ENCODE peak calls at places on chromosomes 12 and 14, in five cellular contexts. N is EL; K is NCI-H524; J is activated CD8-positive, alpha-beta memory T cell treated with anti-CD3 and anti-CD28 coated beads for 4 hours; D is substantia nigra. H is an unnamed sample.
A peak's percentile ranks its signal among the peaks of the same experiment; 100 is the strongest.

GRCh38 chr14:95261616-95262510 is 57.8 kb downstream of the CLMN start:
- DNase-seq in N (no peak), K (no peak), J (no peak), D (no peak), H (no peak)

GRCh38 chr14:101820283-101820798 is 58.8 kb downstream of the PPP2R5C start:
- DNase-seq in N (no peak), K (no peak), J (no peak), D (no peak), H (no peak)

GRCh38 chr12:120394483-120395367 is 25.8 kb upstream of the MSI1 start:
- DNase-seq in N (no peak), K (no peak), J (no peak), D (no peak), H (peak; percentile 31)

GRCh38 chr14:80959448-80960006 is 4.1 kb downstream of the TSHR start:
- DNase-seq in N (peak; percentile 3), K (peak; percentile 99), J (no peak), D (no peak), H (peak; percentile 53)

GRCh38 chr12:22310712-22311111 is 23.8 kb downstream of the ST8SIA1 start:
- DNase-seq in N (no peak), K (no peak), J (no peak), D (no peak), H (no peak)

GRCh38 chr14:96297999-96298398 is 42.0 kb downstream of the BDKRB1 start:
- DNase-seq in N (no peak), K (no peak), J (no peak), D (no peak), H (no peak)

GRCh38 chr12:83016226-83016835 is 329.6 kb downstream of the TMTC2 start:
- DNase-seq in N (peak; percentile 66), K (peak; percentile 10), J (no peak), D (no peak), H (no peak)

GRCh38 chr14:95273041-95273978 is 46.4 kb downstream of the CLMN start:
- DNase-seq in N (no peak), K (no peak), J (no peak), D (no peak), H (no peak)

GRCh38 chr14:76696791-76697190 is 64.5 kb upstream of the VASH1 start:
- DNase-seq in N (no peak), K (no peak), J (no peak), D (no peak), H (no peak)

GRCh38 chr12:40464121-40464520 is 228.1 kb upstream of the CNTN1 start:
- DNase-seq in N (no peak), K (no peak), J (no peak), D (no peak), H (no peak)